ENCODE peak calls at places on chromosomes 13 and 19, in six cellular contexts. B is NCI-H446 treated with DMSO at 0.1 percent for 48 hours, J is HT-29, F is NCI-H2081, D is tibial artery, Q is AG20443. U is an unnamed sample.

GRCh38 chr13:45623516-45624090 is 8.1 kb upstream of the ERICH6B start:
- DNase-seq in B (no peak), J (peak), F (no peak), D (no peak), Q (peak), U (no peak)

GRCh38 chr19:6086081-6086858 is 24.0 kb downstream of the RFX2 start:
- DNase-seq in B (no peak), J (no peak), F (no peak), D (no peak), Q (no peak), U (no peak)

GRCh38 chr19:51079486-51080110 is 3.1 kb downstream of the KLK14 start:
- DNase-seq in B (no peak), J (no peak), F (no peak), D (no peak), Q (no peak), U (no peak)

GRCh38 chr19:44648536-44649370 is 5.0 kb downstream of the PVR start:
- DNase-seq in B (no peak), J (no peak), F (no peak), D (no peak), Q (peak), U (no peak)

GRCh38 chr13:113447596-113447995 is 5.7 kb downstream of the ADPRHL1 start:
- DNase-seq in B (no peak), J (no peak), F (no peak), D (peak), Q (no peak), U (no peak)

GRCh38 chr19:18551631-18552030 is 6.0 kb upstream of the KXD1 start:
- DNase-seq in B (no peak), J (no peak), F (no peak), D (no peak), Q (no peak), U (no peak)

GRCh38 chr19:48635263-48635965 is 1.8 kb downstream of the DBP start:
- DNase-seq in B (no peak), J (peak), F (peak), D (peak), Q (peak), U (peak)

GRCh38 chr13:49330546-49330864 is 82.8 kb downstream of the CDADC1 start:
- DNase-seq in B (no peak), J (no peak), F (no peak), D (no peak), Q (no peak), U (no peak)

GRCh38 chr13:30759748-30760147 is 24.4 kb downstream of the ALOX5AP start:
- DNase-seq in B (no peak), J (no peak), F (no peak), D (no peak), Q (no peak), U (no peak)

GRCh38 chr19:48419158-48419920 is 25.9 kb downstream of the GRIN2D start:
- DNase-seq in B (no peak), J (no peak), F (peak), D (no peak), Q (peak), U (no peak)

GRCh38 chr13:80086304-80086721 is 254.6 kb downstream of the SPRY2 start:
- DNase-seq in B (no peak), J (peak), F (no peak), D (no peak), Q (no peak), U (no peak)

GRCh38 chr19:17706750-17707181 is 12.5 kb upstream of the MAP1S start:
- DNase-seq in B (no peak), J (no peak), F (no peak), D (no peak), Q (peak), U (no peak)

GRCh38 chr13:45542391-45542790 is 73.1 kb downstream of the ERICH6B start:
- DNase-seq in B (no peak), J (no peak), F (no peak), D (no peak), Q (no peak), U (no peak)

GRCh38 chr19:46144756-46145155 is 3.3 kb upstream of the IGFL2 start:
- DNase-seq in B (no peak), J (peak), F (no peak), D (no peak), Q (no peak), U (no peak)

GRCh38 chr19:5738423-5738822 is 18.0 kb downstream of the CATSPERD start:
- DNase-seq in B (no peak), J (peak), F (no peak), D (no peak), Q (no peak), U (no peak)

GRCh38 chr13:52395704-52396103 is 10.3 kb downstream of the THSD1 start:
- DNase-seq in B (no peak), J (no peak), F (no peak), D (no peak), Q (no peak), U (no peak)

U was measured in coronary artery.